ENCODE peak calls at places on chromosomes 7 and 10, in seven cellular contexts. J, R, L, D, T, V and C are unnamed samples. For H3K36me3, the result is how much of the 10 kb centered on the place peaks cover.

GRCh38 chr10:118792501-118792900 is 37.7 kb upstream of the CACUL1 start:
- DNase-seq in J (no peak), R (no peak), L (no peak), D (no peak), T (no peak), V (no peak), C (no peak)

GRCh38 chr10:5563991-5564536 is 39.3 kb downstream of the CALML3 start:
- DNase-seq in J (no peak), R (peak), L (peak), D (no peak), T (peak), V (no peak), C (peak)

GRCh38 chr10:82924711-82925110 is 1049.7 kb downstream of the NRG3 start:
- DNase-seq in J (no peak), R (no peak), L (no peak), D (no peak), T (no peak), V (no peak), C (no peak)

GRCh38 chr7:31991846-31992245 is 78.4 kb downstream of the PDE1C start:
- DNase-seq in J (no peak), R (no peak), L (peak), D (no peak), T (no peak), V (no peak), C (no peak)

GRCh38 chr7:43954524-43955228 is 28.4 kb downstream of the UBE2D4 start:
- DNase-seq in J (no peak), R (peak), L (peak), D (peak), T (no peak), V (no peak), C (no peak)

GRCh38 chr7:157837047-157837446 is 500.2 kb downstream of the DNAJB6 start:
- DNase-seq in J (no peak), R (no peak), L (no peak), D (no peak), T (no peak), V (no peak), C (no peak)

GRCh38 chr7:49791089-49791741 is 17.8 kb downstream of the VWC2 start:
- DNase-seq in J (no peak), R (peak), L (no peak), D (peak), T (no peak), V (no peak), C (no peak)

GRCh38 chr10:98303569-98303968 is 35.6 kb upstream of the LOXL4 start:
- DNase-seq in J (no peak), R (no peak), L (no peak), D (no peak), T (no peak), V (no peak), C (no peak)

GRCh38 chr10:34320265-34320664 is 494.8 kb downstream of the PARD3 start:
- DNase-seq in J (no peak), R (no peak), L (no peak), D (no peak), T (no peak), V (no peak), C (no peak)

GRCh38 chr10:92657024-92657423 is 32.7 kb upstream of the HHEX start:
- DNase-seq in J (no peak), R (no peak), L (peak), D (no peak), T (no peak), V (no peak), C (no peak)

GRCh38 chr7:55203300-55203699 is 161.8 kb upstream of the LANCL2 start:
- DNase-seq in J (no peak), R (no peak), L (no peak), D (no peak), T (no peak), V (no peak), C (no peak)
- H3K36me3 ChIP-seq in J (under half), R (half or more), L (half or more), D (under half), T (under half), V (half or more), C (under half)

DNA sequence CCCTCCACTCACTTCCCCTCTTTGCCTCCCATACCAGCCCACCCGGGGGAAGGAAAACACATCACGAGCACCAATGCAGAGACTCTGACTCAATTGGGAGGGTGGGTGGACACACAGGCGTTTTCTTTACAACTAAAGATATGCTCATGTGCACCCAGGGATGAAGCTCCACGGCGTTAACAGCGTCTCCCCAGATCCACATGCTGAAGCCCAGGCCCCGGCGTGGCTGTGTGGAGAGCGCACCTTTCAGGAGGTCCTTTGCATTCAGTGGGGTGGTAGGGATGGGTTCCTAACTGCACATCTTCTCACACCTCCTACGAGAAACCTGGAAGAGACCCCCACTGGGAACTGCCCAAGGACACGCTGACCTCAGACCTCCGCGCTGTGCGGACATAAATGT is 254.1 kb downstream of the ZMYND11 start:
- DNase-seq in J (no peak), R (no peak), L (no peak), D (no peak), T (no peak), V (no peak), C (no peak)
- H3K36me3 ChIP-seq in J (under half), R (under half), L (under half), D (under half), T (under half), V (half or more), C (under half)

DNA sequence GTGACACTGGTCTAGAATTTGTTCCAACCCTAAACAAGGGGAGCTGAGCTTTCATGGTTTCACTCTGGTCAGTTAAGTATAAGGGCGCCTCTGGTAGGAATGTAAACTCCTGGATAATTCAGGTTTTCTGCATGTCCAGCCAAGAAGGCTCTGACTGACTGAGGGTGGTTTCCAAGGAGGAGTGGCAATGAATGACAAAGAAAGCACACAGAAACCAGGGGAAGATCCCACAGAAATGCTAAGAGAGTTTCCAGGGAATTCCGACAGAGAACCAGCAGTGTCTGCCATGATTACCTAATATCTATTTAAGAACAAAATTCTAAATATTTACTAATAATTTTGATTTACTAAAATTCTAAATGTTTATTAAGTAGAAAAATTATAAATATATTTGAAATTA is 27.3 kb upstream of the NRG3 start:
- DNase-seq in J (no peak), R (no peak), L (no peak), D (peak), T (no peak), V (no peak), C (no peak)
- H3K36me3 ChIP-seq in J (under half), R (under half), L (under half), D (under half), T (under half), V (under half), C (under half)

DNA sequence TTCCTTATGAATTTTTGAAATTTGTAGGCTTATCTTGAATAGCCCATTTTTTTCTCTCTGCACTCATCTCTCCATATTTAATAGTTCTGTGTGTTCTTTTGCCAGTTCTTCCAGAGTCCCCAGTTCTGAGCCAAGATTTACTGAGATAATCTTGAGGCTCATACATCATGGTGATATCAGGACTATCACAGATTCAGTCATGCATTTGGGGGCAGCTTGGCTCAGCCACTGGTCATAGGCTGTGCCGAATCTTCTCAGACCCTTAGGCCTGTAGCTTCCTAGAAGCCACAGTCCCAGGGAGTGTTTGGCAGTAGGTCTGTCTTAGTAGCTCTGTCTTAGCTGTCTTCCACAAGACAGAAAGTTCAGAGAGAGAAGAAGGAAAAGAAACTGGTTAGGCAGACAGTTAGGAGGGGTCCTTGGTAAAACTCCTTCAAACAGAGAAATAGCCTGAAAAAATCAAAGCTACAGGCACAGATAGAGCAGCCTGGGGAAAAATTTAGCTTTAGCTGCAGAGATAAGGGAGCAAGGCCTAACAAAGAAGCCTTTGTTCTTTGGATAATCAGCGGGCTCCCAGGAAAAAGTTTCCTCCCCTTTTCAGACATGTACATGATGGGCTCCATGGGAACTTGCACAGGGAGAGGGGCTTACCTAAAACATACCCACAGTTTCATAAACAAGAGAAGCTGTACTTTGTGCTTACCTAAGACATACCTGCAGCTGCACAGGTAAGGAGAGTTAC is 29.2 kb downstream of the FAS start:
- DNase-seq in J (no peak), R (no peak), L (no peak), D (no peak), T (no peak), V (no peak), C (no peak)
- H3K36me3 ChIP-seq in J (under half), R (under half), L (under half), D (under half), T (under half), V (half or more), C (under half)

GRCh38 chr7:134847834-134848233 is 68.4 kb downstream of the CALD1 start:
- DNase-seq in J (no peak), R (no peak), L (no peak), D (no peak), T (no peak), V (no peak), C (no peak)

GRCh38 chr7:134842062-134842461 is 62.6 kb downstream of the CALD1 start:
- DNase-seq in J (no peak), R (no peak), L (no peak), D (no peak), T (no peak), V (no peak), C (no peak)

GRCh38 chr7:134842901-134843300 is 63.5 kb downstream of the CALD1 start:
- DNase-seq in J (no peak), R (no peak), L (no peak), D (no peak), T (no peak), V (no peak), C (no peak)

GRCh38 chr7:134844200-134844599 is 64.8 kb downstream of the CALD1 start:
- DNase-seq in J (no peak), R (peak), L (no peak), D (no peak), T (no peak), V (no peak), C (no peak)

DNA sequence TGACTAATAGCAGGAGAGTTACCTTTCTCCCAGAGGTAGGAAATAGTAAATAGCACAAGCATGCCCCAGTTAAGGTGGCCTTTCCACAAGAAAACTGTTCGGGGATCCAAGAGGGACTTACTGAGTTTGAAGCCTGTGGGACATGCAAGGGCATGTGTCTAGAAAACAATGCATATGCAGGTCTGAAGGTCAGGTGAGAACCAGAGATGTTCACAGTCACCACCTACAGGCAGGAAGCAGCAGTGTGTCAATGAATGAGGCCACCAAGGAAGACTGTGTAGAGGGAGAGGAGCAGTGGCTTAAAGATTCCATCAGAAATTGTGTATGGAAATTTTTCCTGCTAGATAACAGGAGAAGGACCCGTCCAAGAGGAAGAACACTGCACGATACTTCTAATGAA is 66.0 kb downstream of the CALD1 start:
- DNase-seq in J (no peak), R (peak), L (no peak), D (no peak), T (no peak), V (no peak), C (no peak)
- H3K36me3 ChIP-seq in J (under half), R (under half), L (under half), D (under half), T (under half), V (under half), C (under half)